ENCODE peak calls at places on chromosomes 13 and 19, in five cellular contexts. O, L, U, D and F are unnamed samples.

GRCh38 chr19:57664269-57665127 is 4.2 kb upstream of the ZSCAN4 start:
- DNase-seq in O (peak; percentile 22), L (peak; percentile 65), U (peak; percentile 73), D (peak; percentile 70), F (peak; percentile 76)

GRCh38 chr19:13022111-13022858 is 27.0 kb downstream of the NFIX start:
- DNase-seq in O (no peak), L (no peak), U (peak; percentile 69), D (no peak), F (peak; percentile 33)

GRCh38 chr19:35240322-35240721 is 8.5 kb upstream of the LSR start:
- DNase-seq in O (no peak), L (no peak), U (no peak), D (no peak), F (no peak)

GRCh38 chr19:6065685-6066365 is 44.5 kb downstream of the RFX2 start:
- DNase-seq in O (no peak), L (peak; percentile 74), U (no peak), D (no peak), F (no peak)

GRCh38 chr19:16615788-16616187 is 12.2 kb downstream of the MED26 start:
- DNase-seq in O (no peak), L (no peak), U (no peak), D (no peak), F (no peak)

GRCh38 chr13:70895599-70895998 is 787.3 kb upstream of the KLHL1 start:
- DNase-seq in O (no peak), L (no peak), U (no peak), D (no peak), F (no peak)

GRCh38 chr13:63696055-63696454 is 2280.4 kb upstream of the PCDH20 start:
- DNase-seq in O (no peak), L (no peak), U (peak; percentile 1), D (no peak), F (peak; percentile 81)

GRCh38 chr13:40484101-40484800 is 182.2 kb downstream of the FOXO1 start:
- DNase-seq in O (no peak), L (no peak), U (no peak), D (no peak), F (no peak)

GRCh38 chr13:67278230-67278629 is 48.1 kb upstream of the PCDH9 start:
- DNase-seq in O (no peak), L (no peak), U (no peak), D (no peak), F (peak; percentile 59)

GRCh38 chr19:38211206-38211605 is 12.8 kb downstream of the DPF1 start:
- DNase-seq in O (no peak), L (no peak), U (no peak), D (no peak), F (no peak)

GRCh38 chr19:33376423-33376822 is 2.9 kb downstream of the CEBPG start:
- DNase-seq in O (peak; percentile 72), L (no peak), U (peak; percentile 74), D (no peak), F (peak; percentile 83)

GRCh38 chr13:110925023-110925608 is 10.2 kb upstream of the ANKRD10 start:
- DNase-seq in O (no peak), L (no peak), U (no peak), D (no peak), F (no peak)

GRCh38 chr19:40687525-40688016 is 2.9 kb downstream of the NUMBL start:
- DNase-seq in O (peak; percentile 62), L (no peak), U (peak; percentile 91), D (peak; percentile 49), F (peak; percentile 68)

GRCh38 chr13:114142640-114143490 is 10.4 kb upstream of the RASA3 start:
- DNase-seq in O (peak; percentile 35), L (no peak), U (no peak), D (no peak), F (no peak)

GRCh38 chr19:4061178-4061682 is 5.5 kb downstream of the ZBTB7A start:
- DNase-seq in O (peak; percentile 75), L (no peak), U (no peak), D (peak; percentile 41), F (peak; percentile 32)

GRCh38 chr19:9046694-9047093 is 36.5 kb upstream of the MUC16 start:
- DNase-seq in O (no peak), L (no peak), U (no peak), D (no peak), F (no peak)

GRCh38 chr19:30719189-30719990 is 347.2 kb downstream of the ZNF536 start:
- DNase-seq in O (peak; percentile 68), L (no peak), U (peak; percentile 77), D (peak; percentile 65), F (peak; percentile 60)

GRCh38 chr19:46030861-46031550 is 8.2 kb upstream of the PGLYRP1 start:
- DNase-seq in O (no peak), L (peak; percentile 71), U (no peak), D (no peak), F (no peak)

GRCh38 chr19:43152217-43152616 is 34.1 kb downstream of the PSG5 start:
- DNase-seq in O (no peak), L (peak; percentile 5), U (no peak), D (no peak), F (no peak)

GRCh38 chr19:34393629-34394028 is 10.6 kb upstream of the PDCD2L start:
- DNase-seq in O (no peak), L (no peak), U (no peak), D (no peak), F (no peak)

GRCh38 chr19:57280913-57281425 is 684 bp downstream of the ZNF460 start:
- DNase-seq in O (no peak), L (no peak), U (no peak), D (no peak), F (peak; percentile 30)